ENCODE peak calls at places on chromosomes 5 and 9, in eight cellular contexts. S is cardiac muscle cell; Y is M059J; F is stimulated activated CD8-positive, alpha-beta memory T cell treated with anti-CD3 and anti-CD28 coated beads, Interleukin-15, amount 100 ng/mL, for 24 hours; J is stimulated activated naive CD8-positive, alpha-beta T cell treated with anti-CD3 and anti-CD28 coated beads, Interleukin-15, Interleukin-2, amounts not matched to agents 100 U/mL and 50 U/mL, for 24 hours; M is activated CD4-positive, alpha-beta T cell treated with anti-CD3 and anti-CD28 coated beads, Interleukin-2, amount 10 ng/mL, durations not matched to agents 7 days and 5 days; A is amniotic stem cell; I is dorsolateral prefrontal cortex. U is an unnamed sample.

GRCh38 chr9:20446248-20446647 is 176.1 kb downstream of the MLLT3 start:
- DNase-seq in S (peak; percentile 50), Y (no peak), F (no peak), J (no peak), M (no peak), A (no peak), I (no peak), U (no peak)

GRCh38 chr5:37198842-37199241 is 50.3 kb downstream of the CPLANE1 start:
- DNase-seq in S (no peak), Y (peak; percentile 12), F (no peak), J (no peak), M (no peak), A (no peak), I (no peak), U (no peak)

GRCh38 chr9:90979138-90979551 is 177.5 kb downstream of the SYK start:
- DNase-seq in S (no peak), Y (peak; percentile 85), F (no peak), J (no peak), M (no peak), A (no peak), I (no peak), U (no peak)

GRCh38 chr5:6634788-6635430 is 1.7 kb downstream of the SRD5A1 start:
- DNase-seq in S (no peak), Y (no peak), F (no peak), J (no peak), M (no peak), A (no peak), I (no peak), U (no peak)

GRCh38 chr9:94772128-94772527 is 45.6 kb downstream of the AOPEP start:
- DNase-seq in S (no peak), Y (no peak), F (no peak), J (no peak), M (no peak), A (no peak), I (no peak), U (no peak)

GRCh38 chr5:60350794-60351193 is 349.2 kb downstream of the DEPDC1B start:
- DNase-seq in S (no peak), Y (no peak), F (no peak), J (no peak), M (no peak), A (no peak), I (no peak), U (no peak)

GRCh38 chr9:136535070-136535469 is 10.8 kb downstream of the NOTCH1 start:
- DNase-seq in S (peak; percentile 58), Y (no peak), F (no peak), J (no peak), M (no peak), A (no peak), I (no peak), U (no peak)

GRCh38 chr5:5141625-5142527 is 1.7 kb downstream of the ADAMTS16 start:
- DNase-seq in S (peak; percentile 79), Y (peak; percentile 72), F (peak; percentile 13), J (peak; percentile 52), M (peak; percentile 69), A (peak; percentile 35), I (peak; percentile 58), U (peak; percentile 57)

GRCh38 chr9:89743216-89743575 is 138.4 kb downstream of the GADD45G start:
- DNase-seq in S (no peak), Y (no peak), F (no peak), J (peak; percentile 40), M (peak; percentile 62), A (no peak), I (no peak), U (no peak)

GRCh38 chr5:57592236-57592635 is 109.6 kb upstream of the ACTBL2 start:
- DNase-seq in S (no peak), Y (peak; percentile 73), F (no peak), J (no peak), M (no peak), A (no peak), I (no peak), U (no peak)

GRCh38 chr9:88460583-88461332 is 72.5 kb downstream of the SPIN1 start:
- DNase-seq in S (no peak), Y (peak; percentile 46), F (no peak), J (no peak), M (no peak), A (no peak), I (no peak), U (no peak)

GRCh38 chr5:178739452-178740180 is 9.2 kb upstream of the ZNF354A start:
- DNase-seq in S (no peak), Y (no peak), F (no peak), J (no peak), M (no peak), A (no peak), I (no peak), U (no peak)

GRCh38 chr5:10454591-10455272 is 13.1 kb downstream of the ROPN1L start:
- DNase-seq in S (no peak), Y (peak; percentile 84), F (no peak), J (no peak), M (no peak), A (no peak), I (no peak), U (no peak)

GRCh38 chr9:89536145-89536574 is 38.2 kb upstream of the SEMA4D start:
- DNase-seq in S (no peak), Y (no peak), F (no peak), J (no peak), M (peak; percentile 57), A (no peak), I (no peak), U (peak; percentile 48)

GRCh38 chr9:16318516-16319060 is 551.9 kb downstream of the BNC2 start:
- DNase-seq in S (no peak), Y (no peak), F (no peak), J (no peak), M (no peak), A (no peak), I (no peak), U (no peak)

GRCh38 chr9:115200711-115201505 is 83.0 kb upstream of the TNC start:
- DNase-seq in S (no peak), Y (peak; percentile 46), F (no peak), J (no peak), M (no peak), A (no peak), I (no peak), U (no peak)

GRCh38 chr5:54229041-54229780 is 81.2 kb downstream of the ARL15 start:
- DNase-seq in S (peak; percentile 73), Y (peak; percentile 54), F (peak; percentile 44), J (peak; percentile 77), M (peak; percentile 78), A (no peak), I (peak; percentile 85), U (peak; percentile 11)

GRCh38 chr5:170469414-170469813 is 34.4 kb upstream of the KCNIP1 start:
- DNase-seq in S (no peak), Y (no peak), F (no peak), J (no peak), M (no peak), A (no peak), I (no peak), U (no peak)

GRCh38 chr5:176529116-176529823 is 7.9 kb downstream of the RNF44 start:
- DNase-seq in S (no peak), Y (no peak), F (no peak), J (no peak), M (no peak), A (no peak), I (no peak), U (no peak)

GRCh38 chr9:69149321-69149807 is 24.7 kb upstream of the TJP2 start:
- DNase-seq in S (peak; percentile 40), Y (no peak), F (no peak), J (no peak), M (no peak), A (peak; percentile 25), I (no peak), U (no peak)

GRCh38 chr9:6106576-6107339 is 91.3 kb upstream of the RANBP6 start:
- DNase-seq in S (peak; percentile 70), Y (peak; percentile 80), F (no peak), J (no peak), M (no peak), A (no peak), I (no peak), U (peak; percentile 2)

GRCh38 chr5:77210091-77211012 is at the start of gene PDE8B:
- DNase-seq in S (peak; percentile 23), Y (no peak), F (no peak), J (no peak), M (peak; percentile 11), A (no peak), I (no peak), U (no peak)

GRCh38 chr5:122062205-122062604 is 15.9 kb downstream of the LOX start:
- DNase-seq in S (no peak), Y (peak; percentile 4), F (no peak), J (no peak), M (no peak), A (no peak), I (no peak), U (no peak)

GRCh38 chr9:109315889-109316640 is 4.8 kb downstream of the EPB41L4B start:
- DNase-seq in S (no peak), Y (peak; percentile 99), F (no peak), J (no peak), M (no peak), A (no peak), I (peak; percentile 81), U (no peak)

GRCh38 chr9:19965336-19965735 is 176.5 kb upstream of the SLC24A2 start:
- DNase-seq in S (no peak), Y (no peak), F (no peak), J (no peak), M (no peak), A (peak; percentile 19), I (no peak), U (no peak)

GRCh38 chr5:132762246-132763000 is 14.6 kb downstream of the SEPTIN8 start:
- DNase-seq in S (no peak), Y (no peak), F (no peak), J (no peak), M (no peak), A (no peak), I (no peak), U (no peak)